ENCODE peak calls at places on chromosomes 4 and X, in four cellular contexts. One of them, this sample, is unnamed.

GRCh38 chrX:148310402-148311200 is 189.8 kb upstream of the AFF2 start:
- DNase-seq in K562: no peak
- DNase-seq in tibial artery: no peak
- DNase-seq in mucosa of descending colon: no peak
- DNase-seq in this sample: no peak

GRCh38 chr4:8324640-8325239 is 55.2 kb downstream of the HTRA3 start:
- DNase-seq in K562: no peak
- DNase-seq in tibial artery: no peak
- DNase-seq in mucosa of descending colon: no peak
- DNase-seq in this sample: no peak

GRCh38 chr4:86482851-86483490 is 111.1 kb upstream of the PTPN13 start:
- DNase-seq in K562: no peak
- DNase-seq in tibial artery: no peak
- DNase-seq in mucosa of descending colon: no peak
- DNase-seq in this sample: peak; percentile 100

GRCh38 chrX:22800360-22800759 is 199.4 kb upstream of the DDX53 start:
- DNase-seq in K562: no peak
- DNase-seq in tibial artery: peak; percentile 68
- DNase-seq in mucosa of descending colon: no peak
- DNase-seq in this sample: no peak

GRCh38 chr4:48337726-48338125 is 3.6 kb upstream of the SLAIN2 start:
- DNase-seq in K562: no peak
- DNase-seq in tibial artery: no peak
- DNase-seq in mucosa of descending colon: no peak
- DNase-seq in this sample: no peak

GRCh38 chr4:71526626-71527406 is 188.0 kb downstream of the SLC4A4 start:
- DNase-seq in K562: peak; percentile 2
- DNase-seq in tibial artery: no peak
- DNase-seq in mucosa of descending colon: no peak
- DNase-seq in this sample: peak; percentile 9

GRCh38 chrX:115535844-115536243 is 25.1 kb upstream of the PLS3 start:
- DNase-seq in K562: no peak
- DNase-seq in tibial artery: no peak
- DNase-seq in mucosa of descending colon: no peak
- DNase-seq in this sample: no peak

GRCh38 chrX:75156537-75156945 is 458 bp upstream of the ABCB7 start:
- DNase-seq in K562: peak; percentile 8
- DNase-seq in tibial artery: no peak
- DNase-seq in mucosa of descending colon: no peak
- DNase-seq in this sample: no peak

GRCh38 chr4:42768125-42768748 is 111.3 kb upstream of the ATP8A1 start:
- DNase-seq in K562: no peak
- DNase-seq in tibial artery: no peak
- DNase-seq in mucosa of descending colon: no peak
- DNase-seq in this sample: peak; percentile 29

GRCh38 chr4:100098681-100099080 is 91.6 kb downstream of the DDIT4L start:
- DNase-seq in K562: no peak
- DNase-seq in tibial artery: no peak
- DNase-seq in mucosa of descending colon: no peak
- DNase-seq in this sample: peak; percentile 13

GRCh38 chrX:14660970-14661369 is 131.6 kb downstream of the GLRA2 start:
- DNase-seq in K562: no peak
- DNase-seq in tibial artery: no peak
- DNase-seq in mucosa of descending colon: no peak
- DNase-seq in this sample: no peak

GRCh38 chr4:154616731-154617130 is 4.3 kb upstream of the FGG start:
- DNase-seq in K562: no peak
- DNase-seq in tibial artery: no peak
- DNase-seq in mucosa of descending colon: no peak
- DNase-seq in this sample: no peak

GRCh38 chrX:128698528-128698927 is 646.3 kb upstream of the ACTRT1 start:
- DNase-seq in K562: no peak
- DNase-seq in tibial artery: no peak
- DNase-seq in mucosa of descending colon: no peak
- DNase-seq in this sample: no peak

GRCh38 chr4:168537086-168537485 is 40.2 kb downstream of the PALLD start:
- DNase-seq in K562: no peak
- DNase-seq in tibial artery: no peak
- DNase-seq in mucosa of descending colon: no peak
- DNase-seq in this sample: no peak
- H3K4me3 ChIP-seq in K562: peak overlapping the region; percentile 28
- H3K4me3 ChIP-seq in tibial artery: no peak overlapping the region
- H3K4me3 ChIP-seq in mucosa of descending colon: no peak overlapping the region
- H3K4me3 ChIP-seq in this sample: no peak overlapping the region

DNA sequence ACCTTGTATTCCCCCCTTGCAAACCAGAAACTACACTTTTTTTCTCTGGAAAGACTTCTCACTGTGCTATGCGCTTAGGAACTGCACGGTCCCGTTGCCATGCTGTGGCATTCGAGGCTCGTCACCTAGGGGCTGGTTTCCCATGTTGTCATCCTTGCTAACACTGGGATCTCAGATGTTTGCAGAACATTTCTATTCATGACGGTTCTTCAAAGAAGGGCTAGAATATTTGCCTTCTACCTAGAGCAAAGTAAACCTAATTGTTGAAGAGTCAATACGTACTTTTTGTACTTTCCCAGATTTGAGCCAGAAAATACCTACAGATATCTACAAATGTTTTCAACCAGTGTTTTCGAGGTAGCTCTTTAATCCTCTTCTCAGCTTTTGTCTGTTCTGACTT is 41.0 kb downstream of the RS1 start:
- DNase-seq in K562: no peak
- DNase-seq in tibial artery: no peak
- DNase-seq in mucosa of descending colon: no peak
- DNase-seq in this sample: no peak
- H3K36me3 ChIP-seq in K562: no peaks in the 10 kb centered on the region
- H3K36me3 ChIP-seq in tibial artery: no peaks in the 10 kb centered on the region
- H3K36me3 ChIP-seq in mucosa of descending colon: no peaks in the 10 kb centered on the region
- H3K36me3 ChIP-seq in this sample: no peaks in the 10 kb centered on the region

GRCh38 chr4:81631958-81632439 is 160.3 kb upstream of the RASGEF1B start:
- DNase-seq in K562: no peak
- DNase-seq in tibial artery: no peak
- DNase-seq in mucosa of descending colon: no peak
- DNase-seq in this sample: no peak

GRCh38 chr4:81638698-81639097 is 167.0 kb upstream of the RASGEF1B start:
- DNase-seq in K562: no peak
- DNase-seq in tibial artery: no peak
- DNase-seq in mucosa of descending colon: no peak
- DNase-seq in this sample: no peak

GRCh38 chr4:81632581-81633247 is 161.0 kb upstream of the RASGEF1B start:
- DNase-seq in K562: no peak
- DNase-seq in tibial artery: no peak
- DNase-seq in mucosa of descending colon: no peak
- DNase-seq in this sample: no peak

GRCh38 chr4:81635747-81636146 is 164.0 kb upstream of the RASGEF1B start:
- DNase-seq in K562: peak; percentile 5
- DNase-seq in tibial artery: peak; percentile 67
- DNase-seq in mucosa of descending colon: peak; percentile 77
- DNase-seq in this sample: no peak

DNA sequence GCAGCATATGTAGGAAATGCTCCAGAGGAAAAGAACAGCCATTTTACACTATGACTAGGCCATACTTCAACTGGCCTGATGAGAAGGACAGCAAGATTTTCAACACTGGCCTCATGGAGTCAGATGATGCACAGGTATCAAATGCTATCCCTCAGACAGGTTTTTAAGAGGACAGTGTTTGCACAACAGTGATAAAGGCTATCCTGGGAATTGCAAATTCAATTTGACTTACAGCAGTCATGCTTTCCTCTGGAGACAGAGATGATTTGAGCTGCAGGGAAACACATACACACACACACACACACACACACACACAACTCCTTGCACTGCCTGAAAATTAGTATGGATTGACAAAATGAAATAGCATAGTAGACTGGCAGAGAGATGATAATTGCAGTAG is 163.4 kb upstream of the RASGEF1B start:
- DNase-seq in K562: no peak
- DNase-seq in tibial artery: no peak
- DNase-seq in mucosa of descending colon: no peak
- DNase-seq in this sample: no peak
- H3K4me1 ChIP-seq in K562: no peaks in the 10 kb centered on the region
- H3K4me1 ChIP-seq in tibial artery: no peaks in the 10 kb centered on the region
- H3K4me1 ChIP-seq in mucosa of descending colon: no peaks in the 10 kb centered on the region
- H3K4me1 ChIP-seq in this sample: no peaks in the 10 kb centered on the region

GRCh38 chr4:78599147-78599546 is 47.6 kb downstream of the ANXA3 start:
- DNase-seq in K562: no peak
- DNase-seq in tibial artery: no peak
- DNase-seq in mucosa of descending colon: no peak
- DNase-seq in this sample: no peak
- H3K4me3 ChIP-seq in K562: no peak overlapping the region
- H3K4me3 ChIP-seq in tibial artery: no peak overlapping the region
- H3K4me3 ChIP-seq in mucosa of descending colon: no peak overlapping the region
- H3K4me3 ChIP-seq in this sample: no peak overlapping the region